ENCODE peak calls at places on chromosomes 1 and 21, in ten cellular contexts. A, V, C, S, Q, K, J, T, I and X are unnamed samples.

GRCh38 chr1:154361357-154361756 is 36.0 kb downstream of the ATP8B2 start:
- DNase-seq in A (no peak), V (no peak), C (no peak), S (no peak), Q (no peak), K (no peak), J (no peak), T (no peak), I (no peak), X (no peak)

GRCh38 chr1:20887269-20887668 is 100.2 kb upstream of the HP1BP3 start:
- DNase-seq in A (no peak), V (no peak), C (no peak), S (no peak), Q (no peak), K (no peak), J (no peak), T (no peak), I (no peak), X (no peak)

GRCh38 chr1:13990939-13991338 is 291.0 kb downstream of the PRDM2 start:
- DNase-seq in A (no peak), V (no peak), C (no peak), S (no peak), Q (no peak), K (no peak), J (no peak), T (no peak), I (no peak), X (no peak)

GRCh38 chr1:100721502-100722205 is 2.1 kb downstream of the VCAM1 start:
- DNase-seq in A (peak), V (no peak), C (no peak), S (no peak), Q (peak), K (no peak), J (peak), T (no peak), I (no peak), X (no peak)

GRCh38 chr1:212721388-212722247 is 22.0 kb upstream of the BATF3 start:
- DNase-seq in A (no peak), V (no peak), C (peak), S (no peak), Q (no peak), K (peak), J (peak), T (peak), I (no peak), X (no peak)

GRCh38 chr1:175675017-175675416 is 68.4 kb downstream of the TNR start:
- DNase-seq in A (no peak), V (no peak), C (no peak), S (no peak), Q (no peak), K (no peak), J (no peak), T (no peak), I (no peak), X (no peak)

GRCh38 chr21:43835861-43836260 is 29.2 kb upstream of the AGPAT3 start:
- DNase-seq in A (no peak), V (no peak), C (no peak), S (no peak), Q (no peak), K (no peak), J (no peak), T (no peak), I (no peak), X (no peak)

GRCh38 chr1:211734791-211735190 is 59.4 kb upstream of the NEK2 start:
- DNase-seq in A (no peak), V (no peak), C (no peak), S (no peak), Q (no peak), K (no peak), J (no peak), T (no peak), I (no peak), X (no peak)

GRCh38 chr1:204780682-204781081 is 90.0 kb upstream of the NFASC start:
- DNase-seq in A (no peak), V (no peak), C (no peak), S (no peak), Q (no peak), K (no peak), J (no peak), T (peak), I (no peak), X (no peak)

GRCh38 chr1:30977105-30977504 is 68.5 kb upstream of the SDC3 start:
- DNase-seq in A (no peak), V (no peak), C (no peak), S (no peak), Q (no peak), K (no peak), J (no peak), T (no peak), I (no peak), X (no peak)

GRCh38 chr1:16120940-16121410 is 34.9 kb downstream of the EPHA2 start:
- DNase-seq in A (no peak), V (no peak), C (no peak), S (no peak), Q (peak), K (no peak), J (no peak), T (no peak), I (no peak), X (peak)

GRCh38 chr21:16116798-16117197 is 387.0 kb downstream of the USP25 start:
- DNase-seq in A (no peak), V (no peak), C (peak), S (no peak), Q (no peak), K (no peak), J (no peak), T (no peak), I (no peak), X (no peak)

GRCh38 chr1:85320371-85321131 is 44.1 kb upstream of the BCL10 start:
- DNase-seq in A (no peak), V (no peak), C (no peak), S (no peak), Q (no peak), K (no peak), J (no peak), T (no peak), I (no peak), X (no peak)

GRCh38 chr1:236489710-236490377 is 33.9 kb upstream of the LGALS8 start:
- DNase-seq in A (no peak), V (no peak), C (peak), S (peak), Q (no peak), K (no peak), J (peak), T (peak), I (no peak), X (no peak)